ENCODE peak calls at places on chromosomes 16 and 17, in four cellular contexts. Y is body of pancreas, V is A549, T is heart right ventricle. H is an unnamed sample.

GRCh38 chr16:49280861-49281331 is 742 bp downstream of the CBLN1 start:
- DNase-seq in Y (no peak), V (no peak), T (no peak), H (no peak)

GRCh38 chr16:57480127-57480753 is 6.1 kb downstream of the DOK4 start:
- DNase-seq in Y (peak; percentile 90), V (peak; percentile 90), T (no peak), H (peak; percentile 56)

GRCh38 chr17:35510031-35510430 is 27.4 kb downstream of the SLFN12L start:
- DNase-seq in Y (no peak), V (no peak), T (no peak), H (no peak)

GRCh38 chr16:57479422-57480126 is 6.7 kb downstream of the DOK4 start:
- DNase-seq in Y (no peak), V (peak; percentile 82), T (peak; percentile 73), H (peak; percentile 25)

GRCh38 chr17:1041746-1042145 is 44.8 kb downstream of the TIMM22 start:
- DNase-seq in Y (no peak), V (no peak), T (no peak), H (no peak)

GRCh38 chr16:71610936-71611871 is 14.8 kb upstream of the MARVELD3 start:
- DNase-seq in Y (peak; percentile 85), V (peak; percentile 76), T (peak; percentile 26), H (peak; percentile 33)

GRCh38 chr16:66516808-66517585 is 32.9 kb downstream of the TK2 start:
- DNase-seq in Y (peak; percentile 99), V (peak; percentile 99), T (peak; percentile 99), H (peak; percentile 100)

GRCh38 chr16:11857161-11857560 is 5.8 kb upstream of the RSL1D1 start:
- DNase-seq in Y (no peak), V (no peak), T (no peak), H (no peak)

GRCh38 chr16:86476956-86477530 is 33.3 kb upstream of the FOXF1 start:
- DNase-seq in Y (no peak), V (no peak), T (peak; percentile 22), H (peak; percentile 45)

GRCh38 chr17:59371426-59372099 is 40.1 kb downstream of the YPEL2 start:
- DNase-seq in Y (peak; percentile 50), V (no peak), T (no peak), H (no peak)

GRCh38 chr17:46764709-46765401 is 53.6 kb downstream of the WNT3 start:
- DNase-seq in Y (peak; percentile 85), V (no peak), T (peak; percentile 70), H (no peak)

GRCh38 chr16:84014570-84015327 is 27.8 kb downstream of the SLC38A8 start:
- DNase-seq in Y (no peak), V (no peak), T (no peak), H (no peak)

GRCh38 chr17:77420804-77421634 is 280.2 kb downstream of the SEC14L1 start:
- DNase-seq in Y (no peak), V (peak; percentile 70), T (no peak), H (no peak)

GRCh38 chr16:8795818-8796217 is 1.6 kb downstream of the TMEM186 start:
- DNase-seq in Y (no peak), V (no peak), T (no peak), H (no peak)

GRCh38 chr16:85552980-85553435 is 60.1 kb upstream of the GSE1 start:
- DNase-seq in Y (no peak), V (no peak), T (no peak), H (no peak)

GRCh38 chr16:15658149-15658548 is 8.1 kb downstream of the NDE1 start:
- DNase-seq in Y (no peak), V (no peak), T (no peak), H (no peak)

GRCh38 chr17:40313660-40314556 is 4.9 kb downstream of the RARA start:
- DNase-seq in Y (peak; percentile 4), V (peak; percentile 61), T (no peak), H (no peak)

GRCh38 chr17:66399441-66399840 is 97.0 kb downstream of the PRKCA start:
- DNase-seq in Y (no peak), V (no peak), T (no peak), H (no peak)

GRCh38 chr17:37519241-37519985 is 29.7 kb downstream of the DUSP14 start:
- DNase-seq in Y (no peak), V (no peak), T (no peak), H (no peak)

GRCh38 chr17:7108560-7108925 is 6.1 kb downstream of the ASGR2 start:
- DNase-seq in Y (no peak), V (no peak), T (no peak), H (no peak)

GRCh38 chr16:61323456-61323855 is 712.8 kb downstream of the CDH8 start:
- DNase-seq in Y (no peak), V (no peak), T (no peak), H (no peak)

GRCh38 chr16:86496262-86496928 is 13.9 kb upstream of the FOXF1 start:
- DNase-seq in Y (no peak), V (no peak), T (no peak), H (no peak)

GRCh38 chr17:55420067-55420775 is 1.4 kb downstream of the MMD start:
- DNase-seq in Y (peak; percentile 22), V (no peak), T (peak; percentile 21), H (no peak)

GRCh38 chr17:31588034-31588433 is 196.6 kb downstream of the RAB11FIP4 start:
- DNase-seq in Y (no peak), V (no peak), T (no peak), H (no peak)

GRCh38 chr16:51762081-51762995 is 611.3 kb upstream of the SALL1 start:
- DNase-seq in Y (peak; percentile 87), V (peak; percentile 70), T (peak; percentile 55), H (peak; percentile 50)

GRCh38 chr16:81597079-81597658 is 152.6 kb downstream of the CMIP start:
- DNase-seq in Y (no peak), V (no peak), T (no peak), H (no peak)

GRCh38 chr16:78809535-78809934 is 710.1 kb downstream of the WWOX start:
- DNase-seq in Y (no peak), V (no peak), T (no peak), H (no peak)

GRCh38 chr17:29091591-29092291 is 48.8 kb downstream of the PIPOX start:
- DNase-seq in Y (no peak), V (no peak), T (no peak), H (no peak)

GRCh38 chr17:42283241-42284019 is 4.9 kb upstream of the STAT5A start:
- DNase-seq in Y (no peak), V (no peak), T (no peak), H (no peak)

GRCh38 chr16:12904041-12904671 is 2.8 kb downstream of the SHISA9 start:
- DNase-seq in Y (no peak), V (no peak), T (no peak), H (no peak)

GRCh38 chr17:77491921-77492445 is 351.2 kb downstream of the SEC14L1 start:
- DNase-seq in Y (no peak), V (no peak), T (no peak), H (no peak)

GRCh38 chr16:18069683-18070082 is 266.9 kb downstream of the NPIPA8 start:
- DNase-seq in Y (no peak), V (no peak), T (no peak), H (no peak)

GRCh38 chr17:31413871-31414589 is 22.6 kb downstream of the RAB11FIP4 start:
- DNase-seq in Y (no peak), V (no peak), T (no peak), H (no peak)

GRCh38 chr16:48622456-48623303 is 12.7 kb upstream of the N4BP1 start:
- DNase-seq in Y (no peak), V (no peak), T (no peak), H (no peak)

GRCh38 chr17:76869878-76870714 is 1.9 kb downstream of the MGAT5B start:
- DNase-seq in Y (no peak), V (no peak), T (no peak), H (no peak)

GRCh38 chr16:29820271-29820701 is at the start of gene MVP:
- DNase-seq in Y (peak; percentile 86), V (peak; percentile 56), T (peak; percentile 62), H (no peak)